ENCODE peak calls at places on chromosomes 12 and 14, in seven cellular contexts. One of them, this sample, is unnamed.

GRCh38 chr14:51424569-51425251 is 184.7 kb downstream of the TMX1 start:
- DNase-seq in NCI-H2029: no peak
- DNase-seq in left colon: no peak
- DNase-seq in activated CD4-positive, alpha-beta T cell treated with anti-CD3 and anti-CD28 coated beads, Interleukin-2, amount 10 ng/mL, durations not matched to agents 7 days and 5 days: no peak
- DNase-seq in A673: no peak
- DNase-seq in KBM-7: no peak
- DNase-seq in SHP77: no peak
- DNase-seq in this sample: no peak

GRCh38 chr12:120257041-120257821 is 8.3 kb downstream of the PXN start:
- DNase-seq in KBM-7: no peak
- DNase-seq in A673: peak
- DNase-seq in left colon: no peak
- DNase-seq in NCI-H2029: peak
- DNase-seq in activated CD4-positive, alpha-beta T cell treated with anti-CD3 and anti-CD28 coated beads, Interleukin-2, amount 10 ng/mL, durations not matched to agents 7 days and 5 days: no peak
- DNase-seq in SHP77: no peak
- DNase-seq in this sample: no peak

GRCh38 chr12:54558311-54558710 is 8.9 kb downstream of the PDE1B start:
- DNase-seq in NCI-H2029: no peak
- DNase-seq in A673: no peak
- DNase-seq in SHP77: no peak
- DNase-seq in left colon: no peak
- DNase-seq in KBM-7: no peak
- DNase-seq in activated CD4-positive, alpha-beta T cell treated with anti-CD3 and anti-CD28 coated beads, Interleukin-2, amount 10 ng/mL, durations not matched to agents 7 days and 5 days: no peak
- DNase-seq in this sample: no peak

GRCh38 chr12:29589271-29589670 is 91.8 kb upstream of the OVCH1 start:
- DNase-seq in NCI-H2029: no peak
- DNase-seq in SHP77: no peak
- DNase-seq in activated CD4-positive, alpha-beta T cell treated with anti-CD3 and anti-CD28 coated beads, Interleukin-2, amount 10 ng/mL, durations not matched to agents 7 days and 5 days: no peak
- DNase-seq in left colon: no peak
- DNase-seq in A673: no peak
- DNase-seq in KBM-7: no peak
- DNase-seq in this sample: no peak

GRCh38 chr12:131102493-131102931 is 148.8 kb downstream of the ADGRD1 start:
- DNase-seq in SHP77: no peak
- DNase-seq in left colon: no peak
- DNase-seq in activated CD4-positive, alpha-beta T cell treated with anti-CD3 and anti-CD28 coated beads, Interleukin-2, amount 10 ng/mL, durations not matched to agents 7 days and 5 days: no peak
- DNase-seq in KBM-7: no peak
- DNase-seq in A673: no peak
- DNase-seq in NCI-H2029: no peak
- DNase-seq in this sample: no peak

GRCh38 chr12:105319691-105320209 is 10.7 kb upstream of the C12orf75 start:
- DNase-seq in activated CD4-positive, alpha-beta T cell treated with anti-CD3 and anti-CD28 coated beads, Interleukin-2, amount 10 ng/mL, durations not matched to agents 7 days and 5 days: peak
- DNase-seq in left colon: no peak
- DNase-seq in KBM-7: no peak
- DNase-seq in SHP77: no peak
- DNase-seq in NCI-H2029: no peak
- DNase-seq in A673: no peak
- DNase-seq in this sample: no peak

GRCh38 chr12:50787618-50788017 is 23.7 kb downstream of the ATF1 start:
- DNase-seq in left colon: no peak
- DNase-seq in A673: no peak
- DNase-seq in SHP77: no peak
- DNase-seq in NCI-H2029: no peak
- DNase-seq in activated CD4-positive, alpha-beta T cell treated with anti-CD3 and anti-CD28 coated beads, Interleukin-2, amount 10 ng/mL, durations not matched to agents 7 days and 5 days: no peak
- DNase-seq in KBM-7: no peak
- DNase-seq in this sample: no peak

GRCh38 chr12:45231515-45232145 is 15.7 kb downstream of the ANO6 start:
- DNase-seq in A673: peak
- DNase-seq in SHP77: peak
- DNase-seq in KBM-7: no peak
- DNase-seq in activated CD4-positive, alpha-beta T cell treated with anti-CD3 and anti-CD28 coated beads, Interleukin-2, amount 10 ng/mL, durations not matched to agents 7 days and 5 days: no peak
- DNase-seq in NCI-H2029: peak
- DNase-seq in left colon: no peak
- DNase-seq in this sample: no peak